ENCODE peak calls at places on chromosomes 6 and 20, in nine cellular contexts. V is mammary epithelial cell, J is lower leg skin, Y is GM12865, T is AG04450, P is psoas muscle, Q is mesothelial cell of epicardium, L is AG09319, R is uterus. X is an unnamed sample.

GRCh38 chr6:25660512-25660911 is 8.5 kb downstream of the SCGN start:
- DNase-seq in J (no peak), P (no peak), T (no peak), Y (no peak), R (no peak), Q (no peak), V (peak; percentile 95), L (no peak), X (no peak)

GRCh38 chr6:147287869-147288271 is 83.7 kb downstream of the STXBP5 start:
- DNase-seq in P (no peak), L (no peak), T (no peak), Q (no peak), J (no peak), Y (no peak), V (peak; percentile 62), R (no peak), X (no peak)

GRCh38 chr6:43630980-43631619 is 2.0 kb upstream of the GTPBP2 start:
- DNase-seq in R (no peak), V (no peak), P (no peak), L (no peak), Y (no peak), J (no peak), T (no peak), Q (no peak), X (no peak)

GRCh38 chr6:38034269-38034914 is 214.9 kb downstream of the ZFAND3 start:
- DNase-seq in L (peak; percentile 25), V (no peak), Y (peak; percentile 43), P (no peak), T (peak; percentile 34), J (no peak), Q (no peak), R (no peak), X (no peak)

GRCh38 chr6:137497722-137498463 is 3.7 kb upstream of the OLIG3 start:
- DNase-seq in T (no peak), J (no peak), P (no peak), Y (no peak), Q (no peak), R (no peak), L (no peak), V (no peak), X (peak; percentile 41)

GRCh38 chr6:42791706-42792320 is 10.0 kb downstream of the BICRAL start:
- DNase-seq in J (no peak), T (no peak), V (peak; percentile 43), P (no peak), Q (no peak), Y (no peak), L (no peak), R (no peak), X (no peak)

GRCh38 chr20:14721926-14722325 is 384.5 kb upstream of the FLRT3 start:
- DNase-seq in T (no peak), J (no peak), R (no peak), Y (no peak), Q (no peak), P (no peak), V (peak; percentile 17), L (no peak), X (no peak)

GRCh38 chr6:150252714-150253444 is 110.0 kb downstream of the PPP1R14C start:
- DNase-seq in V (peak; percentile 84), J (no peak), Q (no peak), R (no peak), Y (peak; percentile 9), P (no peak), L (no peak), T (no peak), X (peak; percentile 24)

GRCh38 chr6:4426916-4427315 is 291.5 kb upstream of the ECI2 start:
- DNase-seq in Y (no peak), J (no peak), P (no peak), L (no peak), V (no peak), Q (no peak), R (no peak), T (no peak), X (no peak)

GRCh38 chr6:142838821-142839685 is 105.9 kb downstream of the HIVEP2 start:
- DNase-seq in Q (no peak), Y (peak; percentile 51), R (no peak), J (no peak), V (peak; percentile 93), L (no peak), P (no peak), T (no peak), X (no peak)

GRCh38 chr20:37586078-37586477 is 58.4 kb upstream of the BLCAP start:
- DNase-seq in T (no peak), Q (no peak), Y (no peak), J (no peak), L (no peak), P (no peak), R (no peak), V (no peak), X (no peak)

GRCh38 chr6:35124356-35124755 is 16.8 kb downstream of the TCP11 start:
- DNase-seq in V (no peak), Q (no peak), Y (no peak), L (no peak), P (no peak), J (no peak), R (no peak), T (no peak), X (no peak)

GRCh38 chr6:147711511-147711910 is 203.0 kb downstream of the SAMD5 start:
- DNase-seq in R (no peak), V (no peak), T (no peak), L (peak; percentile 50), Y (no peak), Q (no peak), J (no peak), P (no peak), X (no peak)

GRCh38 chr6:14728396-14729024 is 517.4 kb upstream of the JARID2 start:
- DNase-seq in R (peak; percentile 71), V (peak; percentile 29), P (peak; percentile 57), Q (no peak), J (peak; percentile 93), Y (no peak), T (no peak), L (no peak), X (no peak)

GRCh38 chr20:409697-410559 is 1.8 kb downstream of the RBCK1 start:
- DNase-seq in V (no peak), T (no peak), L (no peak), Q (no peak), Y (peak; percentile 27), J (no peak), R (no peak), P (peak; percentile 91), X (no peak)

GRCh38 chr20:408843-409696 is 971 bp downstream of the RBCK1 start:
- DNase-seq in T (no peak), P (no peak), Y (peak; percentile 58), V (no peak), R (no peak), Q (no peak), J (no peak), L (no peak), X (no peak)

GRCh38 chr20:406200-407096 is 1.7 kb upstream of the RBCK1 start:
- DNase-seq in T (no peak), R (no peak), P (no peak), Y (no peak), V (no peak), J (no peak), L (no peak), Q (no peak), X (no peak)

GRCh38 chr20:407097-407952 is 774 bp upstream of the RBCK1 start:
- DNase-seq in R (peak; percentile 67), L (peak; percentile 44), T (peak; percentile 29), P (peak; percentile 88), Y (peak; percentile 78), J (peak; percentile 94), Q (peak; percentile 68), V (peak; percentile 77), X (peak; percentile 92)

DNA sequence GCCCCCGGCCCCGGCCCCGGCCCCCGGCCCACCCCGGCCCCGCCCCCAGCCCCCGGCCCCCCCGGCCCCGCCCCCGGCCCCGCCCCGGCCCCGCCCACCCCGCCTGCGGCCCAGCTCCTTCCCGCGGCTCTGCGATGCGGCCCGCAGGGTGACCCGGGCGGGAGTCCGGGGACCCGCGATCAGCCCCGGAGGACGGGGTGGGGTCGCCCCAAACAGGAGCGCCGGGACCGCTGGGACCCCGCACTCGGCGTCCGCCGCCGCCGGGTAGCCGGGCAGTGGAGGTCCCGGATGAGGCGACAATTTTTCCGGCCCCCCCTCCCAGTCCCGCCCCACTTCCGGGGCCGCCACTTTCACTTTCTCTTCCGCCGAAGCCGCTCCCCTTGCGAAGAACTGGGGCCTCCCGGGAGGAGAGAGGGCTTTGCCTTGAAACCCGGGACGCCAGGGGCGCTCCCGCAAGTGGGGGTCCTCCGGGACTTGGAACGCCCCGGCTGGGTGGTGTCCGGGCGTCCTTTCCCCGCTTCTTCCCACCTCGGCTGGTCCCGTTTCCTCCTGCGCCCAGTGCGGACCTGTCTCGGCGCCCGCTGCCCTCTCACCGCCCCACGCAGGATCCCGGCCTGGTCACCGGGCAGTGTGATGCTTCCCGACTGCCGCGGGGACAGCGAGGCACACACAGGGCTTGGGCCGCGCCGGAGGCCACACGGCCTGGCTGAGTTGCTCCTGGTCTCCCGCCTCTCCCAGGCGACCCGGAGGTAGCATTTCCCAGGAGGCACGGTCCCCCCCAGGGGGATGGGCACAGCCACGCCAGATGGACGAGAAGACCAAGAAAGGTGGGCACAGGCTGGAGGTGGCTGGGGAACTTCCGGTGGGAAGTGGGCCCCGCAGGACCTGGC is at the start of gene RBCK1:
- DNase-seq in V (peak; percentile 76), R (peak; percentile 90), L (peak; percentile 45), J (peak; percentile 97), Y (peak; percentile 93), P (peak; percentile 94), T (peak; percentile 36), Q (peak; percentile 77), X (peak; percentile 99)
- TF ChIP-seq CTCF in V (no peak), R (no peak), L (no peak), J (no peak), Y (no peak), P (no peak), T (peak; percentile 8), Q (no peak), X (no peak)

GRCh38 chr6:159233365-159234101 is 64.3 kb downstream of the FNDC1 start:
- DNase-seq in Q (no peak), P (no peak), Y (no peak), J (no peak), V (no peak), T (no peak), R (no peak), L (no peak), X (no peak)
- TF ChIP-seq CTCF in Q (no peak), P (no peak), Y (no peak), J (no peak), V (peak; percentile 21), T (no peak), R (no peak), L (no peak), X (no peak)

GRCh38 chr6:155219858-155220301 is 43.9 kb upstream of the CLDN20 start:
- DNase-seq in T (no peak), Q (no peak), V (no peak), J (no peak), R (no peak), Y (no peak), P (no peak), L (no peak), X (no peak)
- TF ChIP-seq CTCF in T (no peak), Q (no peak), V (no peak), J (no peak), R (no peak), Y (no peak), P (no peak), L (no peak), X (no peak)

GRCh38 chr20:46772901-46773300 is 63.5 kb downstream of the SLC2A10 start:
- DNase-seq in L (no peak), Y (peak; percentile 34), V (no peak), R (no peak), J (no peak), P (no peak), T (no peak), Q (no peak), X (no peak)
- TF ChIP-seq CTCF in L (no peak), Y (peak; percentile 19), V (no peak), R (no peak), J (no peak), P (no peak), T (peak; percentile 49), Q (peak; percentile 15), X (no peak)

GRCh38 chr6:155611742-155612141 is 156.1 kb upstream of the NOX3 start:
- DNase-seq in T (no peak), R (no peak), L (no peak), P (no peak), J (no peak), Q (no peak), Y (no peak), V (no peak), X (no peak)
- TF ChIP-seq CTCF in T (no peak), R (no peak), L (no peak), P (no peak), J (no peak), Q (no peak), Y (no peak), V (no peak), X (no peak)